ENCODE peak calls at places on chromosomes 6 and 20, in six cellular contexts. U is mesenchymal stem cell, P is neuronal stem cell, E is H9, X is trophoblast cell, Y is H1. H is an unnamed sample.

GRCh38 chr6:42251911-42252637 is 34.4 kb upstream of the MRPS10 start:
- DNase-seq in P (no peak), X (no peak), E (no peak), U (peak), Y (no peak), H (no peak)

GRCh38 chr6:127464881-127465459 is 5.8 kb upstream of the KIAA0408 start:
- DNase-seq in P (peak), Y (no peak), X (peak), E (peak), U (peak), H (peak)

GRCh38 chr6:22383016-22383415 is 86.2 kb upstream of the PRL start:
- DNase-seq in E (no peak), P (no peak), X (no peak), Y (no peak), U (no peak), H (no peak)

GRCh38 chr6:25962368-25963127 is at the start of gene TRIM38:
- DNase-seq in P (no peak), U (peak), E (peak), Y (no peak), X (peak), H (peak)

GRCh38 chr20:41228858-41229257 is 88.7 kb downstream of the ZHX3 start:
- DNase-seq in X (no peak), E (no peak), U (no peak), P (no peak), Y (no peak), H (no peak)

GRCh38 chr6:142297996-142298753 is 3.6 kb upstream of the ADGRG6 start:
- DNase-seq in X (peak), Y (no peak), U (peak), E (no peak), P (no peak), H (peak)

GRCh38 chr6:132070356-132070755 is 119.2 kb upstream of the CCN2 start:
- DNase-seq in U (peak), X (no peak), Y (no peak), E (no peak), P (no peak), H (no peak)

GRCh38 chr6:93105017-93105416 is 314.3 kb downstream of the EPHA7 start:
- DNase-seq in P (no peak), Y (no peak), X (no peak), U (peak), E (no peak), H (peak)

GRCh38 chr6:137115653-137116052 is 57.8 kb downstream of the IL22RA2 start:
- DNase-seq in Y (no peak), E (no peak), X (no peak), U (peak), P (no peak), H (no peak)

GRCh38 chr6:115067690-115068447 is 725.0 kb upstream of the HS3ST5 start:
- DNase-seq in X (no peak), P (no peak), Y (no peak), E (no peak), U (no peak), H (no peak)

GRCh38 chr6:122389704-122390103 is 9.7 kb upstream of the HSF2 start:
- DNase-seq in X (no peak), P (no peak), E (no peak), U (peak), Y (no peak), H (peak)

GRCh38 chr6:40456390-40457013 is 130.7 kb downstream of the LRFN2 start:
- DNase-seq in U (no peak), X (no peak), Y (no peak), E (no peak), P (no peak), H (no peak)

GRCh38 chr6:45827952-45828530 is 187.6 kb downstream of the CLIC5 start:
- DNase-seq in P (no peak), U (peak), X (no peak), E (no peak), Y (no peak), H (peak)

GRCh38 chr20:36098364-36098763 is 56.2 kb upstream of the EPB41L1 start:
- DNase-seq in X (no peak), U (no peak), P (no peak), Y (no peak), E (no peak), H (peak)

GRCh38 chr6:149701699-149702098 is 16.2 kb downstream of the LATS1 start:
- DNase-seq in E (peak), X (no peak), U (no peak), Y (no peak), P (no peak), H (peak)

GRCh38 chr6:73523434-73524123 is 2.7 kb upstream of the EEF1A1 start:
- DNase-seq in Y (no peak), E (peak), P (no peak), U (no peak), X (peak), H (peak)

GRCh38 chr6:71347119-71347518 is 58.5 kb downstream of the OGFRL1 start:
- DNase-seq in U (no peak), E (no peak), Y (no peak), X (no peak), P (no peak), H (no peak)

GRCh38 chr6:165146456-165146855 is 162.9 kb downstream of the C6orf118 start:
- DNase-seq in E (no peak), P (no peak), U (no peak), X (no peak), Y (no peak), H (no peak)

GRCh38 chr6:80022803-80023202 is 18.4 kb downstream of the TTK start:
- DNase-seq in U (peak), E (no peak), P (no peak), Y (no peak), X (no peak), H (peak)

GRCh38 chr6:160386869-160387518 is 38.8 kb downstream of the SLC22A3 start:
- DNase-seq in Y (no peak), X (no peak), P (no peak), E (no peak), U (no peak), H (no peak)

GRCh38 chr6:2920671-2921112 is 17.6 kb upstream of the SERPINB9 start:
- DNase-seq in U (no peak), X (peak), P (no peak), E (peak), Y (no peak), H (no peak)

GRCh38 chr6:38984723-38985122 is 63.9 kb upstream of the GLP1R start:
- DNase-seq in Y (no peak), P (no peak), X (no peak), E (no peak), U (no peak), H (no peak)
- H3K14ac ChIP-seq in Y (no peak), P (no peak), X (no peak), E (no peak), U (no peak), H (no peak)

DNA sequence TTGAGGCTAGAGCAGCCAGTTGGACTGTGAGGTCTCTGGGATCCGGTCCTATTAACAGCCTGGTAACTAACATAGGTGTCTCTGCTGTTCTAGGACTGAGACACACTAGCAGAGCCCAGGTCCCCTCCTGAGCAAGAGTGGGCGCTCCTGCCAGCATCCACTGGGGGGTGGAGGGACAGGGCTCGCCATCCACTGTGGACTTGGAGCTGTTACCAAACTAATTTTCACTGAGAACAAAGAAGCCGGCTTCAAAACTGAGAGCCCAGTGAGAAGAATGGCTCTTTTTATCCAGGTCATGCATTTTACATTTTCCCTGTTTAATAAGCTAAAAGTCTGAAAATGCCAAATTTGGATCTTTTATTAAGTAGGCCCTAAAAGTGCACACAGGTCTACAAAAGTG is 212.6 kb downstream of the CDH4 start:
- DNase-seq in P (no peak), U (no peak), Y (no peak), E (no peak), X (no peak), H (no peak)
- H3K14ac ChIP-seq in P (no peak), U (no peak), Y (no peak), E (no peak), X (no peak), H (no peak)

GRCh38 chr20:48818481-48818987 is 9.3 kb downstream of the PREX1 start:
- DNase-seq in P (no peak), U (no peak), X (no peak), Y (no peak), E (no peak), H (no peak)

GRCh38 chr20:48820649-48820973 is 7.2 kb downstream of the PREX1 start:
- DNase-seq in Y (no peak), E (no peak), U (no peak), P (no peak), X (no peak), H (no peak)

GRCh38 chr20:48821261-48821910 is 6.4 kb downstream of the PREX1 start:
- DNase-seq in P (no peak), X (no peak), U (no peak), Y (no peak), E (no peak), H (no peak)

GRCh38 chr20:48819089-48819488 is 8.7 kb downstream of the PREX1 start:
- DNase-seq in X (no peak), Y (no peak), E (no peak), U (no peak), P (no peak), H (no peak)

GRCh38 chr20:48819813-48820648 is 7.8 kb downstream of the PREX1 start:
- DNase-seq in P (no peak), E (no peak), X (no peak), Y (no peak), U (no peak), H (no peak)
- H3K14ac ChIP-seq in P (no peak), E (no peak), X (no peak), Y (no peak), U (no peak), H (no peak)

DNA sequence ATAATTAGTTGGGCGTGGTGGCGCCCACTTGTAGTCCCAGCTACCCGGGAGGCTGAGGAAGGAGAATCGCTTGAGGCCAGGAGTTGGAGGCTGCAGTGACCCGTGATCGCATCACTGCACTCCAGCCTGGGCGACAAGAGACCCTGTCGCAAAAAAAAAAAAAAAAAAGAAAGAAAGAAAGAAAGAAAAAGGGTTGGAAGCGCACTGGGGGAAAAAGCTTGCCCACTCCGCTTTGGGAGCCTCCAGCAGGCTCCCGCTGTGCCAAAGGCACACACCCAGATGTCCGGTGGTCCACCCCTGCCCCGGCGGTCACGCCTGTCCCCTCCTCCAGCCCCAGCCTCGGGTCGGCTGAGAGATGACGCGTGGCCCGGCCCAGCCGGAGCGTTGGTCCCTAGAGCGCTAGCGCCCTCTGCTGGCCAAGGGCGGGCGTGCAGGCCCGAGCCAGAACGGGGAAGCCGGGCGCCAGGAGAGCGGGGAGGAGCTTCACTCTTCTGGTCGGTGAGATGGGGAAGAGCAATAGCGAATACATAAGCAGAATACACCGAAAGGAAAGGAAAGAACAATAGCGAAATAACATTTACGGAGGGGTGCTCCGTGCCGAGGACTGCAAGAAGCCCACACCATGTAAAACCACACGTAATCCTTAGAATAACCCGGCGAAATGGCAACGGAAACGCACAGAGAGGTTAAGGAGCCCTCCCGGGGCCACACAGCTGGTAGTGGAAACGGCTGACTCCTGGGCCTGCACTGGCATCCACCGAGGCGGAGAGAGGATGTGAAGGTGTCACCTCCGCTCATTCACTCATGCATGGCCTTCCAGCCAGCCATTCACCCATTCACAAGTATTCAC is 41.7 kb downstream of the UBE2V1 start:
- DNase-seq in P (peak), U (peak), E (peak), X (peak), Y (peak), H (peak)
- H3K14ac ChIP-seq in P (no peak), U (no peak), E (no peak), X (no peak), Y (no peak), H (peak)